ENCODE peak calls at places on chromosomes 3 and 15, in four cellular contexts. One of them, this sample, is unnamed.
A peak's percentile ranks its signal among the peaks of the same experiment; 100 is the strongest.

GRCh38 chr3:9019244-9019961 is 56.1 kb upstream of the RAD18 start:
- DNase-seq in DMS153: no peak
- DNase-seq in naive thymus-derived CD8-positive, alpha-beta T cell: no peak
- DNase-seq in cardiac muscle cell: no peak
- DNase-seq in this sample: no peak

GRCh38 chr3:170869645-170870593 is at the start of gene RPL22L1:
- DNase-seq in DMS153: no peak
- DNase-seq in naive thymus-derived CD8-positive, alpha-beta T cell: peak; percentile 92
- DNase-seq in cardiac muscle cell: peak; percentile 96
- DNase-seq in this sample: peak; percentile 92

GRCh38 chr3:7271631-7272030 is 410.7 kb downstream of the GRM7 start:
- DNase-seq in DMS153: no peak
- DNase-seq in naive thymus-derived CD8-positive, alpha-beta T cell: no peak
- DNase-seq in cardiac muscle cell: peak; percentile 67
- DNase-seq in this sample: no peak

GRCh38 chr3:32202496-32202895 is 36.0 kb upstream of the CMTM8 start:
- DNase-seq in DMS153: no peak
- DNase-seq in naive thymus-derived CD8-positive, alpha-beta T cell: no peak
- DNase-seq in cardiac muscle cell: no peak
- DNase-seq in this sample: no peak

GRCh38 chr3:17638351-17638750 is 104.1 kb downstream of the TBC1D5 start:
- DNase-seq in DMS153: no peak
- DNase-seq in naive thymus-derived CD8-positive, alpha-beta T cell: no peak
- DNase-seq in cardiac muscle cell: no peak
- DNase-seq in this sample: no peak

GRCh38 chr15:59543721-59544547 is 67.6 kb upstream of the GCNT3 start:
- DNase-seq in DMS153: no peak
- DNase-seq in naive thymus-derived CD8-positive, alpha-beta T cell: no peak
- DNase-seq in cardiac muscle cell: no peak
- DNase-seq in this sample: no peak

GRCh38 chr3:148329481-148330220 is 368.1 kb upstream of the AGTR1 start:
- DNase-seq in DMS153: peak; percentile 64
- DNase-seq in naive thymus-derived CD8-positive, alpha-beta T cell: no peak
- DNase-seq in cardiac muscle cell: no peak
- DNase-seq in this sample: no peak

GRCh38 chr3:179151474-179151873 is 3.3 kb downstream of the PIK3CA start:
- DNase-seq in DMS153: no peak
- DNase-seq in naive thymus-derived CD8-positive, alpha-beta T cell: no peak
- DNase-seq in cardiac muscle cell: no peak
- DNase-seq in this sample: no peak

GRCh38 chr15:35626531-35626930 is 80.6 kb upstream of the DPH6 start:
- DNase-seq in DMS153: no peak
- DNase-seq in naive thymus-derived CD8-positive, alpha-beta T cell: no peak
- DNase-seq in cardiac muscle cell: no peak
- DNase-seq in this sample: no peak

GRCh38 chr3:55059027-55059629 is 131.3 kb upstream of the LRTM1 start:
- DNase-seq in DMS153: no peak
- DNase-seq in naive thymus-derived CD8-positive, alpha-beta T cell: no peak
- DNase-seq in cardiac muscle cell: no peak
- DNase-seq in this sample: no peak

GRCh38 chr15:64152507-64153387 is 1.2 kb downstream of the SNX22 start:
- DNase-seq in DMS153: peak; percentile 7
- DNase-seq in naive thymus-derived CD8-positive, alpha-beta T cell: no peak
- DNase-seq in cardiac muscle cell: no peak
- DNase-seq in this sample: no peak

GRCh38 chr15:63943829-63944680 is 102.2 kb downstream of the DAPK2 start:
- DNase-seq in DMS153: no peak
- DNase-seq in naive thymus-derived CD8-positive, alpha-beta T cell: no peak
- DNase-seq in cardiac muscle cell: no peak
- DNase-seq in this sample: no peak

GRCh38 chr15:98296653-98297052 is 336.1 kb downstream of the ARRDC4 start:
- DNase-seq in DMS153: no peak
- DNase-seq in naive thymus-derived CD8-positive, alpha-beta T cell: no peak
- DNase-seq in cardiac muscle cell: no peak
- DNase-seq in this sample: no peak

GRCh38 chr3:74617786-74618185 is 3.3 kb upstream of the CNTN3 start:
- DNase-seq in DMS153: no peak
- DNase-seq in naive thymus-derived CD8-positive, alpha-beta T cell: no peak
- DNase-seq in cardiac muscle cell: no peak
- DNase-seq in this sample: no peak

GRCh38 chr3:17891139-17891850 is 148.9 kb upstream of the TBC1D5 start:
- DNase-seq in DMS153: no peak
- DNase-seq in naive thymus-derived CD8-positive, alpha-beta T cell: no peak
- DNase-seq in cardiac muscle cell: no peak
- DNase-seq in this sample: no peak

GRCh38 chr15:60392986-60393811 is 4.6 kb downstream of the ANXA2 start:
- DNase-seq in DMS153: peak; percentile 72
- DNase-seq in naive thymus-derived CD8-positive, alpha-beta T cell: no peak
- DNase-seq in cardiac muscle cell: no peak
- DNase-seq in this sample: no peak

GRCh38 chr3:124850633-124851032 is 36.5 kb downstream of the ITGB5 start:
- DNase-seq in DMS153: no peak
- DNase-seq in naive thymus-derived CD8-positive, alpha-beta T cell: no peak
- DNase-seq in cardiac muscle cell: no peak
- DNase-seq in this sample: no peak

GRCh38 chr3:50652709-50653108 is 22.0 kb upstream of the DOCK3 start:
- DNase-seq in DMS153: no peak
- DNase-seq in naive thymus-derived CD8-positive, alpha-beta T cell: peak; percentile 41
- DNase-seq in cardiac muscle cell: peak; percentile 46
- DNase-seq in this sample: peak; percentile 49

GRCh38 chr3:66593978-66594377 is 93.2 kb upstream of the LRIG1 start:
- DNase-seq in DMS153: no peak
- DNase-seq in naive thymus-derived CD8-positive, alpha-beta T cell: no peak
- DNase-seq in cardiac muscle cell: no peak
- DNase-seq in this sample: no peak

GRCh38 chr15:93347917-93348316 is 258.9 kb upstream of the RGMA start:
- DNase-seq in DMS153: no peak
- DNase-seq in naive thymus-derived CD8-positive, alpha-beta T cell: no peak
- DNase-seq in cardiac muscle cell: no peak
- DNase-seq in this sample: no peak

GRCh38 chr3:111961461-111962269 is 17.2 kb upstream of the ABHD10 start:
- DNase-seq in DMS153: no peak
- DNase-seq in naive thymus-derived CD8-positive, alpha-beta T cell: no peak
- DNase-seq in cardiac muscle cell: peak; percentile 40
- DNase-seq in this sample: no peak

GRCh38 chr3:144463916-144464315 is 492.3 kb downstream of the DIPK2A start:
- DNase-seq in DMS153: no peak
- DNase-seq in naive thymus-derived CD8-positive, alpha-beta T cell: no peak
- DNase-seq in cardiac muscle cell: no peak
- DNase-seq in this sample: no peak

GRCh38 chr3:194276768-194277546 is 74.2 kb downstream of the CPN2 start:
- DNase-seq in DMS153: no peak
- DNase-seq in naive thymus-derived CD8-positive, alpha-beta T cell: no peak
- DNase-seq in cardiac muscle cell: no peak
- DNase-seq in this sample: no peak

GRCh38 chr3:106610362-106610997 is 741.7 kb upstream of the CBLB start:
- DNase-seq in DMS153: no peak
- DNase-seq in naive thymus-derived CD8-positive, alpha-beta T cell: no peak
- DNase-seq in cardiac muscle cell: no peak
- DNase-seq in this sample: no peak

GRCh38 chr3:44555753-44556152 is 760 bp downstream of the ZKSCAN7 start:
- DNase-seq in DMS153: no peak
- DNase-seq in naive thymus-derived CD8-positive, alpha-beta T cell: no peak
- DNase-seq in cardiac muscle cell: no peak
- DNase-seq in this sample: no peak

GRCh38 chr15:50735156-50735555 is 30.4 kb downstream of the SPPL2A start:
- DNase-seq in DMS153: no peak
- DNase-seq in naive thymus-derived CD8-positive, alpha-beta T cell: no peak
- DNase-seq in cardiac muscle cell: no peak
- DNase-seq in this sample: no peak

GRCh38 chr3:37162501-37163245 is 11.7 kb downstream of the LRRFIP2 start:
- DNase-seq in DMS153: no peak
- DNase-seq in naive thymus-derived CD8-positive, alpha-beta T cell: no peak
- DNase-seq in cardiac muscle cell: no peak
- DNase-seq in this sample: no peak

GRCh38 chr3:11494131-11494916 is 149.4 kb downstream of the VGLL4 start:
- DNase-seq in DMS153: no peak
- DNase-seq in naive thymus-derived CD8-positive, alpha-beta T cell: no peak
- DNase-seq in cardiac muscle cell: no peak
- DNase-seq in this sample: no peak